ENCODE peak calls at places on chromosomes 7 and 10, in seven cellular contexts. S, D, N, U, Y, M and V are unnamed samples.

GRCh38 chr7:106306256-106306655 is 21.5 kb upstream of the NAMPT start:
- DNase-seq in S (no peak), D (no peak), N (no peak), U (no peak), Y (no peak), M (no peak), V (no peak)

GRCh38 chr7:74355091-74355490 is 65.9 kb downstream of the CLIP2 start:
- DNase-seq in S (peak; percentile 64), D (peak; percentile 88), N (peak; percentile 72), U (no peak), Y (peak; percentile 42), M (no peak), V (no peak)

GRCh38 chr10:89589091-89589725 is 53.8 kb upstream of the SLC16A12 start:
- DNase-seq in S (no peak), D (no peak), N (no peak), U (no peak), Y (no peak), M (no peak), V (no peak)

GRCh38 chr7:114087674-114088539 is 169.1 kb upstream of the PPP1R3A start:
- DNase-seq in S (no peak), D (no peak), N (peak; percentile 39), U (no peak), Y (no peak), M (no peak), V (peak; percentile 42)

GRCh38 chr10:30433779-30434272 is at the start of gene MAP3K8:
- DNase-seq in S (peak; percentile 90), D (peak; percentile 86), N (peak; percentile 87), U (peak; percentile 87), Y (peak; percentile 94), M (peak; percentile 89), V (peak; percentile 84)

GRCh38 chr10:29851241-29851640 is 208.1 kb downstream of the JCAD start:
- DNase-seq in S (no peak), D (no peak), N (no peak), U (no peak), Y (no peak), M (no peak), V (no peak)

GRCh38 chr10:97788552-97789442 is 17.0 kb upstream of the SFRP5 start:
- DNase-seq in S (peak; percentile 61), D (no peak), N (peak; percentile 93), U (no peak), Y (no peak), M (no peak), V (no peak)

GRCh38 chr10:72834183-72834825 is 59.2 kb upstream of the OIT3 start:
- DNase-seq in S (peak; percentile 43), D (peak; percentile 76), N (peak; percentile 45), U (no peak), Y (peak; percentile 78), M (peak; percentile 39), V (peak; percentile 32)

GRCh38 chr10:126082067-126082466 is 185.7 kb downstream of the FANK1 start:
- DNase-seq in S (no peak), D (no peak), N (no peak), U (no peak), Y (no peak), M (no peak), V (no peak)

GRCh38 chr10:27911645-27912044 is 87.2 kb downstream of the ODAD2 start:
- DNase-seq in S (no peak), D (no peak), N (no peak), U (no peak), Y (no peak), M (no peak), V (no peak)

GRCh38 chr7:148723846-148724245 is 25.1 kb downstream of the CUL1 start:
- DNase-seq in S (no peak), D (no peak), N (no peak), U (no peak), Y (peak; percentile 48), M (no peak), V (no peak)

GRCh38 chr7:44793919-44794715 is 2.4 kb upstream of the PPIA start:
- DNase-seq in S (no peak), D (peak; percentile 33), N (no peak), U (no peak), Y (no peak), M (no peak), V (no peak)

GRCh38 chr7:142813262-142813661 is 41.6 kb upstream of the EPHB6 start:
- DNase-seq in S (no peak), D (peak; percentile 46), N (no peak), U (no peak), Y (no peak), M (no peak), V (no peak)

GRCh38 chr10:14779053-14779649 is 4.5 kb upstream of the FAM107B start:
- DNase-seq in S (no peak), D (peak; percentile 80), N (no peak), U (no peak), Y (no peak), M (no peak), V (no peak)

GRCh38 chr10:61897671-61898434 is 3.6 kb upstream of the ARID5B start:
- DNase-seq in S (peak; percentile 55), D (peak; percentile 38), N (peak; percentile 72), U (peak; percentile 58), Y (peak; percentile 52), M (peak; percentile 52), V (peak; percentile 21)

DNA sequence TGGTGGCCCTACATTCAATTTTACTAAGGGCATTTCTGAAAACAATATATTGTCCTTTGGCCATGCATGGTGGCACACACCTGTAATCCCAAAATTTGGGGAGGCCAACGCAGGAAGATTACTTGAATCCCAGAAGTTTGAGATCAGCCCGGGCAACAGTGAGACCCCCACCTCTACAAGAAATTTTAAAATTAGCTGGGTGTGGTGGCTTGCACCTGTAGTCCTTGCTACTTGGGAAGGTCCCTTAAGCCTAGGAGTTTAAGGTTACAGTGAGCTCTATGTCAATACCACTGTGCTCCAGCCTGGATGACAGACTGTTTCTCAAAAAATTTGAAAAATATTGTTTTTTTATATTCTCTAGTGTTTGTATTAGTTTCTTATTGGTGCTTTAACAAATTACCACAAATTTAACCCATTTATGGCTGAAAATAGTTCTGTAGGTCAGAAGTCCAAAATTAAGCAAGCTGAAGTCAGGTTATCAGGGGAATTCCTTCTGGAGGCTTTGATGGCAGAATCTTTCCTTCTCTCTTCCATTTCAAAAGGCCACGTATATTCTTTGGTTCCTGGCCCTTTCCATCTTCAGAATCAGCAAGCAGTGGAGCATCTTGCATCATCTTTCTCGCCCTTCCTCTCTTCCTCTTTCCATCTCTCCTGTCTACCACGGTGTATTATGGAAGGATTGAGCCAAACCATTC is 12.4 kb downstream of the CBX3 start:
- DNase-seq in S (no peak), D (no peak), N (no peak), U (no peak), Y (peak; percentile 58), M (no peak), V (no peak)
- TF ChIP-seq POLR2A in S (no peak), D (no peak), N (no peak), U (no peak), Y (no peak), M (no peak), V (no peak)

DNA sequence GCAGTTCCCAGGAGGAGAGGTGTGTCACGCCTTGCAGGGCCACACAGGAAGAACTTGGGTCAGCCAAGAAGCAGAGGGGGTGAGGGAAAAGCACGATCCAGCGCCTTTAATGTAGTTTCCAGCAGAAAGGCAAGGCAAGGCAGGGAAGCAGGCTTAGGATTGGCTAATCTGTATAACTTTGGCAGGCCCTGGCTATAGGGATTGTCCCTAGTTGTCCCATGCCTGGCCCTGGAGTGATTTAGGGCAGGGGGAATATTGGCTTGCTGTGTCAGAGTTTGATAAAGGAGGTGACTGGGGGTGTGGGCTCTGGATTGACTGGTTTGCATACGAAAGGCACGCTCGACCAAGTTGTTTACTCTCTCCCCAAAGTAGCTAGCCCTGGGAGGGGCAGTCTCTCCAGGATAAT is 44.6 kb downstream of the RBM28 start:
- DNase-seq in S (no peak), D (no peak), N (no peak), U (no peak), Y (no peak), M (no peak), V (no peak)
- H3K4me3 ChIP-seq in S (no peak overlapping the region), D (no peak overlapping the region), N (no peak overlapping the region), U (no peak overlapping the region), Y (no peak overlapping the region), M (no peak overlapping the region), V (no peak overlapping the region)

DNA sequence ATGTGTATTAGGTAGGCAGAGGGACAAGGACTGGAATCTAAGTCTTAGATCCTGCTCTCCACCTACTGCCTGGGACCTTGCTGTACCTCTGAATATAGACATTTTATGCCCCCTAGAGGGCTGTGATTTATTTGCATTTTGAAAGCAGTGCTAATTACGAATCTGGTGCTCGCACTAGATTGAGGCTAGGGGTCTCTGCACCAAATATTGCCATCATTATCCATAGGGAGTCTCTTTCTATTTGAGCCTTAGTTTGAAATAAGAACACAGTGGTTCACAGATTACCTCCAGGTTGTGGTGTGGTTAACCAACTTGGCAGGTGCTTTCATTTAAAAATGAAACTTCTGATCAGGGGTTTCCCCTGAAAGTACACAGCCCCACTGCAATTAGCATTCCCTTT is 41.8 kb downstream of the CNNM1 start:
- DNase-seq in S (no peak), D (peak; percentile 23), N (no peak), U (no peak), Y (peak; percentile 38), M (no peak), V (no peak)
- TF ChIP-seq CTCF in S (no peak), D (peak; percentile 42), N (peak; percentile 62), U (peak; percentile 29), Y (peak; percentile 35), M (no peak), V (no peak)

GRCh38 chr7:1531263-1531978 is 919 bp downstream of the MAFK start:
- DNase-seq in S (peak; percentile 42), D (peak; percentile 41), N (peak; percentile 60), U (peak; percentile 54), Y (peak; percentile 67), M (peak; percentile 49), V (no peak)

GRCh38 chr7:1533569-1534329 is 3.2 kb downstream of the MAFK start:
- DNase-seq in S (peak; percentile 67), D (peak; percentile 95), N (peak; percentile 83), U (peak; percentile 33), Y (no peak), M (peak; percentile 41), V (peak; percentile 82)

GRCh38 chr7:1531979-1532455 is 1.5 kb downstream of the MAFK start:
- DNase-seq in S (peak; percentile 62), D (no peak), N (peak; percentile 76), U (peak; percentile 45), Y (no peak), M (no peak), V (peak; percentile 83)

GRCh38 chr7:1533255-1533568 is 2.7 kb downstream of the MAFK start:
- DNase-seq in S (no peak), D (no peak), N (peak; percentile 25), U (no peak), Y (no peak), M (no peak), V (no peak)

DNA sequence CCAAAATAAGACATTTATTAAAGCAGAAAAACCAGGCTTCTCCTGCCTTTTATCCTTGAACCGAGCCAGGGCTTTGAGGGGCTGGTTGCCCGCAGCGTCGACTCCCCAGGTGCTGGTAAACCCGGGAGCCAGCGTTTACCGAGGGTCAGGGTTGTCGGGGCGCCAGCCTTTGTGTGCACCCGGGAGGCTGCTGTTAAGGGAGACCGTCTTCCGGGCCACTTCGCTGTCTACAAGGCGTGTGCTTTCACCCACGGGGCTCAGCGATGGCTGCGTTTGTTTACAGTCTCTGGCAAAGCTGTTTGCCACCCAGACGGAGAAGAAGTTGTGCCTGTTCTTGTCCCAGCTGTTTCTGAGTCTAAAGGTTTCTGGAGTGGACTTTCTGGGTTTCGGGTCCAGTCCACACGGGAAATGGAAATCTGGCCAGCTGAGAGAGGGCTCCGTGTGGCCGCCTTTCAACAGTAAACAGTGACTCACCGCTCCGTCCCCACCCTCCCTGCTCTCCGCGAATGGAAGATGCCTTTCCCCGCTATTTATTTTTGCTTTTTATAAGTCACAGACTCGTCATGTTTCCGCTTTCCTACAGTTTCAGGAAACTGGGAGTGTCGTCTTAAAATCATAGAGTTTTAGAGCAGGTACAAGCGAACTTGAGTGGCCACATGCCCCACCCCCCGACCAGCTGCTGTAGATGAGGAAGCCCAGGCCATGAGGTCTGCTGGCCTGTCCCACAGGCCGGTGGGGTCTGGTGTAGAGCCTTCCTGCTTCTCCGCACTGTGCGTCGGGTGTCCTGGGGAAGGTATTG is 2.2 kb downstream of the MAFK start:
- DNase-seq in S (peak; percentile 88), D (peak; percentile 96), N (peak; percentile 94), U (peak; percentile 78), Y (peak; percentile 95), M (peak; percentile 76), V (peak; percentile 81)
- TF ChIP-seq POLR2A in S (peak; percentile 63), D (peak; percentile 96), N (peak; percentile 89), U (peak; percentile 72), Y (peak; percentile 12), M (peak; percentile 73), V (peak; percentile 83)